ENCODE peak calls at places on chromosomes 12 and 14, in ten cellular contexts. L is colonic mucosa; W is A549; U is right lobe of liver; R is AG10803; E is activated CD8-positive, alpha-beta memory T cell treated with anti-CD3 and anti-CD28 coated beads for 4 hours; A is activated T-cell treated with anti-CD3 and anti-CD28 coated beads for 1 hour; I is AG04450; M is pancreas; T is left ventricle myocardium inferior. Y is an unnamed sample.

GRCh38 chr14:94179244-94179643 is 5.1 kb downstream of the PPP4R4 start:
- DNase-seq in A (no peak), W (no peak), M (no peak), U (no peak), E (no peak), L (no peak), I (no peak), R (no peak), T (no peak), Y (no peak)

GRCh38 chr12:89494411-89495231 is 30.0 kb downstream of the GALNT4 start:
- DNase-seq in I (no peak), T (no peak), W (no peak), A (no peak), R (peak), E (no peak), U (no peak), M (no peak), L (no peak), Y (peak)

GRCh38 chr12:118402251-118402650 is 25.9 kb downstream of the SUDS3 start:
- DNase-seq in M (no peak), L (no peak), U (no peak), E (no peak), W (no peak), T (no peak), A (no peak), R (peak), I (peak), Y (peak)

GRCh38 chr12:14868916-14869315 is 16.7 kb downstream of the MGP start:
- DNase-seq in M (no peak), E (no peak), U (no peak), T (no peak), W (peak), I (no peak), L (no peak), A (no peak), R (no peak), Y (no peak)

GRCh38 chr12:88400302-88400701 is 180.0 kb downstream of the KITLG start:
- DNase-seq in U (no peak), R (peak), E (no peak), A (no peak), L (no peak), W (no peak), T (no peak), M (no peak), I (no peak), Y (no peak)

GRCh38 chr14:34258318-34258717 is 203.7 kb downstream of the SPTSSA start:
- DNase-seq in E (no peak), I (no peak), U (no peak), A (no peak), R (no peak), M (no peak), T (no peak), L (no peak), W (peak), Y (peak)

GRCh38 chr14:81153187-81153586 is 67.6 kb downstream of the GTF2A1 start:
- DNase-seq in M (no peak), W (no peak), T (no peak), L (no peak), E (no peak), U (no peak), R (no peak), A (no peak), I (no peak), Y (no peak)

GRCh38 chr12:58557646-58558045 is 362.7 kb downstream of the LRIG3 start:
- DNase-seq in T (no peak), L (no peak), W (no peak), A (no peak), E (no peak), R (no peak), U (no peak), I (no peak), M (no peak), Y (no peak)

GRCh38 chr12:96132819-96133218 is 61.4 kb upstream of the ELK3 start:
- DNase-seq in R (no peak), W (peak), U (peak), A (no peak), T (no peak), L (no peak), E (no peak), M (no peak), I (no peak), Y (no peak)

GRCh38 chr14:104639889-104640548 is 35.4 kb upstream of the TMEM179 start:
- DNase-seq in M (peak), R (peak), A (peak), U (peak), T (peak), E (no peak), L (peak), W (peak), I (no peak), Y (no peak)

GRCh38 chr12:48019639-48020265 is 15.5 kb upstream of the COL2A1 start:
- DNase-seq in I (no peak), M (no peak), A (no peak), E (no peak), L (no peak), T (no peak), W (no peak), R (no peak), U (no peak), Y (no peak)

GRCh38 chr12:29159690-29160089 is 10.6 kb downstream of the FAR2 start:
- DNase-seq in M (no peak), R (no peak), L (no peak), T (no peak), U (no peak), I (no peak), E (no peak), A (no peak), W (no peak), Y (no peak)

GRCh38 chr14:39432619-39433451 is 602 bp upstream of the FBXO33 start:
- DNase-seq in M (peak), T (peak), R (peak), E (peak), W (peak), L (peak), U (peak), I (no peak), A (peak), Y (peak)

GRCh38 chr12:75482636-75483035 is 2.1 kb downstream of the GLIPR1 start:
- DNase-seq in W (no peak), T (no peak), A (no peak), U (no peak), M (no peak), R (no peak), I (no peak), E (no peak), L (no peak), Y (no peak)

GRCh38 chr14:75249251-75249957 is 29.2 kb upstream of the FOS start:
- DNase-seq in R (no peak), L (no peak), T (no peak), A (peak), U (peak), I (no peak), E (peak), M (peak), W (no peak), Y (peak)

GRCh38 chr12:25041006-25041741 is 92.3 kb upstream of the BCAT1 start:
- DNase-seq in T (no peak), E (no peak), U (peak), A (no peak), W (no peak), R (no peak), L (no peak), M (no peak), I (no peak), Y (no peak)

GRCh38 chr12:30822385-30823139 is 67.8 kb upstream of the CAPRIN2 start:
- DNase-seq in L (peak), I (no peak), U (peak), A (peak), R (peak), W (peak), T (peak), M (peak), E (no peak), Y (peak)

GRCh38 chr14:104924421-104925213 is at the start of gene PLD4:
- DNase-seq in R (no peak), A (no peak), M (no peak), E (no peak), T (no peak), W (no peak), I (no peak), U (no peak), L (no peak), Y (no peak)

GRCh38 chr12:71469235-71469873 is 29.8 kb downstream of the LGR5 start:
- DNase-seq in T (no peak), E (no peak), L (no peak), I (peak), R (peak), U (no peak), M (no peak), A (no peak), W (peak), Y (peak)

GRCh38 chr14:64704743-64705405 is 650 bp downstream of the PLEKHG3 start:
- DNase-seq in I (no peak), A (no peak), R (peak), U (peak), L (peak), E (no peak), T (no peak), W (no peak), M (peak), Y (no peak)

GRCh38 chr12:8950702-8951478 is 1.4 kb upstream of the M6PR start:
- DNase-seq in M (no peak), A (no peak), L (no peak), I (no peak), W (no peak), E (no peak), U (no peak), R (no peak), T (no peak), Y (no peak)

GRCh38 chr12:116432321-116432750 is 126.8 kb upstream of the MAP1LC3B2 start:
- DNase-seq in U (no peak), W (no peak), E (no peak), I (no peak), T (no peak), L (no peak), M (no peak), A (no peak), R (peak), Y (no peak)

GRCh38 chr12:19988918-19989317 is 379.4 kb upstream of the PDE3A start:
- DNase-seq in R (peak), A (no peak), M (no peak), U (no peak), L (no peak), E (no peak), W (no peak), T (no peak), I (no peak), Y (no peak)

GRCh38 chr12:123900898-123901376 is 71.7 kb downstream of the CCDC92 start:
- DNase-seq in E (no peak), A (no peak), T (no peak), M (no peak), L (no peak), R (no peak), W (no peak), U (no peak), I (no peak), Y (peak)

GRCh38 chr14:78232666-78233065 is 62.5 kb downstream of the NRXN3 start:
- DNase-seq in T (no peak), E (no peak), R (no peak), U (no peak), A (no peak), I (no peak), M (no peak), L (no peak), W (no peak), Y (no peak)

GRCh38 chr12:19850341-19851065 is 411.2 kb downstream of the AEBP2 start:
- DNase-seq in T (no peak), U (no peak), R (peak), L (no peak), E (no peak), A (no peak), W (no peak), I (no peak), M (no peak), Y (peak)

GRCh38 chr14:45085004-45085403 is 1.1 kb downstream of the PRPF39 start:
- DNase-seq in E (no peak), U (no peak), T (no peak), A (no peak), L (no peak), M (no peak), R (peak), W (no peak), I (no peak), Y (peak)

GRCh38 chr14:74346341-74346740 is 1.9 kb upstream of the VRTN start:
- DNase-seq in U (no peak), L (no peak), I (no peak), E (no peak), R (no peak), W (no peak), A (no peak), T (no peak), M (no peak), Y (no peak)

GRCh38 chr12:62848418-62848817 is 86.5 kb downstream of the PPM1H start:
- DNase-seq in U (no peak), A (no peak), W (peak), R (peak), L (no peak), T (no peak), E (no peak), M (no peak), I (no peak), Y (peak)

GRCh38 chr14:90053044-90053443 is 8.8 kb upstream of the KCNK13 start:
- DNase-seq in U (no peak), L (no peak), I (no peak), R (peak), T (no peak), E (no peak), M (no peak), A (no peak), W (no peak), Y (peak)

GRCh38 chr14:56202256-56202655 is 84.0 kb downstream of the PELI2 start:
- DNase-seq in U (no peak), L (no peak), M (no peak), A (no peak), R (no peak), I (no peak), E (no peak), T (no peak), W (no peak), Y (no peak)